ENCODE peak calls at places on chromosomes 7 and 10, in four cellular contexts. B, Y, P and V are unnamed samples.

GRCh38 chr10:63722537-63722936 is 201.3 kb downstream of the REEP3 start:
- DNase-seq in B (no peak), Y (no peak), P (no peak), V (peak)

GRCh38 chr10:110142965-110143364 is 64.4 kb upstream of the MXI1 start:
- DNase-seq in B (no peak), Y (no peak), P (no peak), V (no peak)

GRCh38 chr7:70134029-70134445 is 535.8 kb downstream of the AUTS2 start:
- DNase-seq in B (no peak), Y (no peak), P (no peak), V (no peak)

GRCh38 chr10:12045610-12046009 is 3.0 kb upstream of the UPF2 start:
- DNase-seq in P (no peak), Y (no peak), B (no peak), V (no peak)

GRCh38 chr7:3696113-3696512 is 395.1 kb downstream of the SDK1 start:
- DNase-seq in Y (no peak), B (no peak), P (no peak), V (no peak)

GRCh38 chr10:127041561-127041960 is 136.3 kb downstream of the DOCK1 start:
- DNase-seq in B (no peak), P (no peak), Y (no peak), V (no peak)

GRCh38 chr7:6529643-6530042 is 21.6 kb downstream of the GRID2IP start:
- DNase-seq in Y (no peak), P (no peak), B (no peak), V (no peak)

GRCh38 chr7:45655539-45655938 is 81.4 kb downstream of the ADCY1 start:
- DNase-seq in Y (no peak), P (no peak), B (peak), V (no peak)

GRCh38 chr10:79188154-79188763 is 119.5 kb downstream of the ZMIZ1 start:
- DNase-seq in B (no peak), Y (no peak), P (no peak), V (no peak)

GRCh38 chr10:84196941-84197340 is 2.6 kb downstream of the CDHR1 start:
- DNase-seq in P (no peak), B (no peak), Y (no peak), V (no peak)

GRCh38 chr7:79453558-79454324 is at the start of gene MAGI2:
- DNase-seq in Y (no peak), P (no peak), B (peak), V (peak)

GRCh38 chr10:113151178-113151577 is 201.1 kb downstream of the TCF7L2 start:
- DNase-seq in Y (peak), P (no peak), B (no peak), V (no peak)

GRCh38 chr10:62852961-62853702 is 37.0 kb upstream of the EGR2 start:
- DNase-seq in B (no peak), P (no peak), Y (peak), V (no peak)

GRCh38 chr7:92831716-92832622 is 4.4 kb downstream of the CDK6 start:
- DNase-seq in B (no peak), P (peak), Y (no peak), V (no peak)

GRCh38 chr7:92425311-92425947 is 21.9 kb upstream of the GATAD1 start:
- DNase-seq in B (no peak), P (no peak), Y (no peak), V (no peak)

GRCh38 chr7:30859940-30860623 is 51.6 kb upstream of the AQP1 start:
- DNase-seq in B (no peak), P (no peak), Y (no peak), V (no peak)

GRCh38 chr10:113663908-113664307 is at the start of gene NRAP:
- DNase-seq in B (no peak), P (no peak), Y (no peak), V (no peak)

GRCh38 chr10:109877546-109877945 is 45.8 kb downstream of the XPNPEP1 start:
- DNase-seq in Y (no peak), B (no peak), P (no peak), V (no peak)

GRCh38 chr7:27745064-27745583 is 5.2 kb downstream of the TAX1BP1 start:
- DNase-seq in P (peak), Y (no peak), B (no peak), V (no peak)

GRCh38 chr10:17249820-17250219 is 21.8 kb downstream of the VIM start:
- DNase-seq in Y (no peak), P (no peak), B (no peak), V (no peak)

GRCh38 chr7:50146692-50147091 is 53.6 kb upstream of the ZPBP start:
- DNase-seq in B (no peak), P (no peak), Y (no peak), V (no peak)

GRCh38 chr10:27998178-27998953 is 513 bp downstream of the ODAD2 start:
- DNase-seq in Y (no peak), P (no peak), B (no peak), V (no peak)

DNA sequence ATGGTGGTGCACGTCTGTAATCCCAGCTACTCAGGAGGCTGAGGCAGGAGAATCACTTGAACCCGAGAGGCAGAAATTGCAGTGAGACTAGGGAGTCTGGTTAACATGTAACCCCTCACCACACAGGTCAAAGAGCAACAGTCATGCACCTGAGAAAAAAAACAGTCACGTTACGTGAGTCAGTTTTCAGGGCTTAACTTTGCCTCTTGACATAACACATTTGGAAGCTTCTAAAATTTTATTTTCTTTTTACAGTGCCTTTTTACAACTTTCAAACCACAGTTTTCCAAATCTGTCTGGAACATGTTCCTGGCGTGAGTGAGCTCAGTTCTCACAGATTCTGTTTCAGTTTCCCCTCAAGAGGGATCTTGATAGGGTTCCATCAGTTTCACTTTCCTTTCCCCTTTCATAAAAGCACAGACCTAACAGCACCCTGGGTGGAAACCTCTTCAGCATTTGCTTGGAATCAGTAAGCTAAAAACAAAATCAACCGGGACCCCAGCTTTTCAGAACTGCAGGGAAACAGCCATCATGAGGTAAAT is 4.4 kb downstream of the IFIT3 start:
- DNase-seq in B (no peak), Y (no peak), P (no peak), V (no peak)
- H3K4me3 ChIP-seq in B (peak), Y (peak), P (peak), V (peak)

GRCh38 chr10:21021843-21022594 is 124.9 kb upstream of the NEBL start:
- DNase-seq in P (no peak), Y (no peak), B (no peak), V (no peak)
- TF ChIP-seq CTCF in P (peak), Y (no peak), B (no peak), V (no peak)

GRCh38 chr10:3568392-3568791 is 216.6 kb downstream of the KLF6 start:
- DNase-seq in P (no peak), Y (no peak), B (no peak), V (no peak)

GRCh38 chr10:3567291-3567963 is 217.6 kb downstream of the KLF6 start:
- DNase-seq in Y (no peak), B (no peak), P (no peak), V (no peak)

GRCh38 chr10:3566627-3567026 is 218.4 kb downstream of the KLF6 start:
- DNase-seq in P (no peak), B (no peak), Y (no peak), V (no peak)

GRCh38 chr10:3563298-3563697 is 221.7 kb downstream of the KLF6 start:
- DNase-seq in P (no peak), B (no peak), Y (no peak), V (no peak)

DNA sequence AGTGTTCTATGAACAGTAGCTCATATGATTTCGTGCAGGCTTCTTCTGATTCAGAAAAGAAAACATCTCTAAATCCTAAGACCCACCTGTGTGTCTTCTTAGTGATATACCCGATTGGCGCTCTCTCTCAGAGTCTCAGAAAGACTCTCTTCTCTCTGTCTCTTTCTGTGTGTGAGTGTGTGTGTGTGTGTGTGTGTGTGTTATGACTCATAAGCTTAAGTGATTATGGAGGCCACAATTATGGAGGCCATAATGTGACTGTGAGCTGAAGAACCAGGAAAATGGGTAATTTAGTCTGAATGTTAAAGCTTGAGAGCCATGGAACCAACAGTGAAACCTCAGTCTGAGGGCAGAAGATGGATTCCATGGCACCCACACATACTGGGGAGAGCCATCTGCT is 220.4 kb downstream of the KLF6 start:
- DNase-seq in P (no peak), B (no peak), Y (no peak), V (no peak)
- H3K4me3 ChIP-seq in P (no peak), B (no peak), Y (no peak), V (no peak)

GRCh38 chr10:119806334-119807130 is 66.1 kb downstream of the MCMBP start:
- DNase-seq in Y (no peak), B (no peak), P (no peak), V (no peak)
- TF ChIP-seq CTCF in Y (no peak), B (no peak), P (no peak), V (no peak)